ENCODE peak calls at places on chromosome 18, in four cellular contexts. Y is frontal cortex, F is OCI-LY7, A is DMS 273 treated with DMSO at 0.1 percent for 48 hours. W is an unnamed sample.

GRCh38 chr18:58213931-58214431 is 170.0 kb downstream of the NEDD4L start:
- DNase-seq in A (no peak), Y (no peak), F (no peak), W (no peak)

GRCh38 chr18:78731423-78732032 is 248.1 kb upstream of the SALL3 start:
- DNase-seq in F (no peak), Y (no peak), A (no peak), W (peak; percentile 71)

GRCh38 chr18:49892148-49892924 is 79.0 kb upstream of the ACAA2 start:
- DNase-seq in Y (no peak), F (no peak), A (no peak), W (no peak)

GRCh38 chr18:37566479-37567060 is 972 bp upstream of the CELF4 start:
- DNase-seq in A (peak; percentile 39), Y (no peak), F (no peak), W (no peak)

GRCh38 chr18:35122586-35123224 is 81.5 kb downstream of the MAPRE2 start:
- DNase-seq in F (no peak), A (peak; percentile 49), Y (no peak), W (no peak)

GRCh38 chr18:39938678-39939077 is 2016.4 kb upstream of the PIK3C3 start:
- DNase-seq in A (no peak), Y (no peak), F (no peak), W (no peak)

GRCh38 chr18:76621782-76622495 is 126.9 kb upstream of the ZNF516 start:
- DNase-seq in Y (no peak), F (no peak), A (no peak), W (no peak)

GRCh38 chr18:295756-296155 is 27.9 kb upstream of the THOC1 start:
- DNase-seq in F (no peak), Y (no peak), A (no peak), W (no peak)

GRCh38 chr18:11500153-11501122 is 109.0 kb upstream of the SLC35G4 start:
- DNase-seq in F (peak; percentile 31), Y (no peak), A (no peak), W (no peak)

GRCh38 chr18:30682667-30683066 is 359.9 kb downstream of the DSC3 start:
- DNase-seq in F (no peak), A (no peak), Y (no peak), W (no peak)

GRCh38 chr18:45060102-45060501 is 379.4 kb downstream of the SETBP1 start:
- DNase-seq in A (no peak), F (no peak), Y (no peak), W (no peak)

GRCh38 chr18:34023471-34023870 is 201.2 kb downstream of the NOL4 start:
- DNase-seq in Y (no peak), A (no peak), F (no peak), W (no peak)

GRCh38 chr18:49399003-49399402 is 61.4 kb downstream of the DYM start:
- DNase-seq in A (no peak), F (peak; percentile 37), Y (no peak), W (no peak)

GRCh38 chr18:6929370-6930102 is 188.1 kb downstream of the LAMA1 start:
- DNase-seq in A (no peak), Y (no peak), F (no peak), W (no peak)

GRCh38 chr18:48813833-48814489 is 136.8 kb downstream of the SMAD7 start:
- DNase-seq in F (no peak), A (no peak), Y (no peak), W (peak; percentile 83)

GRCh38 chr18:40813116-40813515 is 1141.9 kb upstream of the PIK3C3 start:
- DNase-seq in F (no peak), Y (no peak), A (no peak), W (no peak)

GRCh38 chr18:46346896-46347630 is 242.9 kb downstream of the HAUS1 start:
- DNase-seq in Y (no peak), F (no peak), A (no peak), W (no peak)

GRCh38 chr18:22975508-22975907 is 42.4 kb downstream of the RBBP8 start:
- DNase-seq in Y (no peak), A (no peak), F (no peak), W (no peak)

GRCh38 chr18:25033747-25034471 is 318.1 kb downstream of the ZNF521 start:
- DNase-seq in A (peak; percentile 8), F (no peak), Y (no peak), W (no peak)

GRCh38 chr18:49520661-49521145 is 33.7 kb upstream of the C18orf32 start:
- DNase-seq in F (no peak), A (no peak), Y (no peak), W (no peak)

GRCh38 chr18:51559902-51560287 is 362.4 kb upstream of the MEX3C start:
- DNase-seq in Y (no peak), A (no peak), F (no peak), W (no peak)

GRCh38 chr18:37332764-37333420 is 232.7 kb downstream of the CELF4 start:
- DNase-seq in A (no peak), F (no peak), Y (no peak), W (no peak)

GRCh38 chr18:58670561-58671121 is 624 bp upstream of the MALT1 start:
- DNase-seq in Y (no peak), F (no peak), A (no peak), W (no peak)

GRCh38 chr18:50053142-50053541 is 141.8 kb downstream of the MYO5B start:
- DNase-seq in Y (peak; percentile 16), A (no peak), F (no peak), W (no peak)

GRCh38 chr18:53950545-53950944 is 273.9 kb downstream of the MBD2 start:
- DNase-seq in Y (no peak), F (no peak), A (no peak), W (no peak)

GRCh38 chr18:58615150-58616132 is 13.4 kb downstream of the ALPK2 start:
- DNase-seq in F (no peak), A (no peak), Y (no peak), W (peak; percentile 59)

W was measured in lower leg skin.